ENCODE peak calls at places on chromosome 3, in seven cellular contexts. Q, C, Z, G, U, X and O are unnamed samples.
A peak's percentile ranks its signal among the peaks of the same experiment; 100 is the strongest.

GRCh38 chr3:66495633-66496032 is 5.2 kb downstream of the LRIG1 start:
- DNase-seq in G (no peak), X (no peak), Z (no peak), C (no peak), U (no peak), Q (no peak), O (peak; percentile 28)

GRCh38 chr3:58647661-58648141 is 18.9 kb downstream of the FAM3D start:
- DNase-seq in Z (no peak), C (peak; percentile 35), X (no peak), U (no peak), G (peak; percentile 59), Q (no peak), O (no peak)

GRCh38 chr3:151814588-151814987 is 672 bp downstream of the AADAC start:
- DNase-seq in G (peak; percentile 69), U (no peak), Q (no peak), X (no peak), Z (no peak), C (peak; percentile 73), O (no peak)

GRCh38 chr3:191259486-191259885 is 60.4 kb downstream of the OSTN start:
- DNase-seq in U (no peak), G (no peak), C (no peak), Q (no peak), X (no peak), Z (no peak), O (no peak)

GRCh38 chr3:71121429-71122167 is 461.9 kb downstream of the FOXP1 start:
- DNase-seq in X (no peak), U (no peak), C (no peak), G (peak; percentile 67), Z (no peak), Q (no peak), O (no peak)

GRCh38 chr3:33900440-33900808 is 102.0 kb downstream of the PDCD6IP start:
- DNase-seq in Z (no peak), Q (no peak), C (no peak), G (no peak), U (no peak), X (no peak), O (no peak)

GRCh38 chr3:38392604-38393163 is 46.1 kb downstream of the XYLB start:
- DNase-seq in G (no peak), X (no peak), Z (no peak), Q (no peak), U (no peak), C (no peak), O (no peak)

GRCh38 chr3:46097691-46098241 is 70.5 kb upstream of the XCR1 start:
- DNase-seq in Z (no peak), U (no peak), G (no peak), Q (peak; percentile 31), X (no peak), C (no peak), O (no peak)

GRCh38 chr3:142237891-142238290 is 12.5 kb upstream of the GK5 start:
- DNase-seq in C (no peak), U (no peak), X (no peak), Q (no peak), G (peak; percentile 60), Z (no peak), O (no peak)

GRCh38 chr3:103495186-103495585 is 1060.4 kb downstream of the ZPLD1 start:
- DNase-seq in G (no peak), Z (no peak), X (no peak), U (no peak), Q (no peak), C (no peak), O (no peak)

GRCh38 chr3:66816110-66816761 is 181.9 kb upstream of the KBTBD8 start:
- DNase-seq in U (no peak), Z (no peak), X (no peak), Q (peak; percentile 83), G (peak; percentile 55), C (no peak), O (peak; percentile 28)

GRCh38 chr3:113275876-113276580 is 64.7 kb downstream of the BOC start:
- DNase-seq in Z (no peak), Q (peak; percentile 41), U (peak; percentile 65), X (no peak), C (peak; percentile 49), G (peak; percentile 21), O (peak; percentile 86)

GRCh38 chr3:158102660-158103085 is 3.5 kb downstream of the SHOX2 start:
- DNase-seq in U (no peak), X (no peak), C (no peak), G (no peak), Q (no peak), Z (no peak), O (no peak)

GRCh38 chr3:24220859-24221657 is 273.6 kb downstream of the THRB start:
- DNase-seq in Z (no peak), U (peak; percentile 57), C (peak; percentile 9), X (peak; percentile 24), G (peak; percentile 96), Q (peak; percentile 92), O (no peak)

GRCh38 chr3:78858165-78858564 is 909.6 kb downstream of the ROBO1 start:
- DNase-seq in Z (no peak), Q (peak; percentile 28), C (no peak), U (no peak), G (no peak), X (no peak), O (no peak)

GRCh38 chr3:14775011-14775410 is 43.8 kb upstream of the FGD5 start:
- DNase-seq in G (no peak), Z (peak; percentile 61), X (no peak), U (peak; percentile 21), Q (no peak), C (no peak), O (no peak)

GRCh38 chr3:155550386-155550785 is 194.5 kb downstream of the PLCH1 start:
- DNase-seq in Z (no peak), C (no peak), U (no peak), X (no peak), Q (no peak), G (no peak), O (no peak)

GRCh38 chr3:57434041-57434440 is 110.1 kb downstream of the DNAH12 start:
- DNase-seq in Q (peak; percentile 28), U (no peak), X (no peak), Z (no peak), G (peak; percentile 61), C (no peak), O (peak; percentile 28)

GRCh38 chr3:79872483-79872882 is 104.7 kb upstream of the ROBO1 start:
- DNase-seq in G (peak; percentile 10), Z (no peak), Q (peak; percentile 78), X (no peak), U (no peak), C (no peak), O (peak; percentile 56)

GRCh38 chr3:178436773-178437172 is 99.5 kb upstream of the KCNMB2 start:
- DNase-seq in C (no peak), G (peak; percentile 46), X (no peak), Q (peak; percentile 55), U (no peak), Z (no peak), O (peak; percentile 70)

GRCh38 chr3:142057331-142057725 is 92.0 kb downstream of the TFDP2 start:
- DNase-seq in X (no peak), U (no peak), G (no peak), Z (no peak), Q (no peak), C (no peak), O (no peak)

GRCh38 chr3:141012571-141012970 is 38.6 kb upstream of the SPSB4 start:
- DNase-seq in U (no peak), Q (no peak), Z (no peak), C (no peak), G (no peak), X (no peak), O (no peak)

DNA sequence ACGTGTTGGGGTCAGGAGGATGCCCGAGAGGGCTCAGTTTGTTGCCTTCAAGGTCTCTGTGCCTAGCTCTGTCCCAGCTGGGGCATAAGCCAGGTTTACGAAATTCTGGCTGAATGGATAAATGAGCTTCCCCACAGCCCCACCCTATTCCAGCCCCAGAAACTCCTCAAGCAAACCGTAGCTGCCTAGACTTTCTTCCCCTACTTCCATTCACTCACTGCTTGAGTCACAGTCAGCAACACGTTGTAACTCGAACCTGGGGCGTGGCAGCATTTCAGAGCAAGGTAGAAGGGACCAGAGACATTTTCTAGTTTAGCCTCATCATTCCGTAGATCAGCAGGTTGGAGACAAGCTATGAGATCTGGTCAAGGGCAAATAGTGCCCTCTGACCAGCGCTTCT is 24.2 kb downstream of the NMNAT3 start:
- DNase-seq in G (peak; percentile 99), C (no peak), Z (no peak), U (peak; percentile 65), Q (no peak), X (no peak), O (no peak)
- H3K36me3 ChIP-seq in G (no peaks in the 10 kb centered on the region), C (no peaks in the 10 kb centered on the region), Z (no peaks in the 10 kb centered on the region), U (no peaks in the 10 kb centered on the region), Q (no peaks in the 10 kb centered on the region), X (no peaks in the 10 kb centered on the region), O (no peaks in the 10 kb centered on the region)

DNA sequence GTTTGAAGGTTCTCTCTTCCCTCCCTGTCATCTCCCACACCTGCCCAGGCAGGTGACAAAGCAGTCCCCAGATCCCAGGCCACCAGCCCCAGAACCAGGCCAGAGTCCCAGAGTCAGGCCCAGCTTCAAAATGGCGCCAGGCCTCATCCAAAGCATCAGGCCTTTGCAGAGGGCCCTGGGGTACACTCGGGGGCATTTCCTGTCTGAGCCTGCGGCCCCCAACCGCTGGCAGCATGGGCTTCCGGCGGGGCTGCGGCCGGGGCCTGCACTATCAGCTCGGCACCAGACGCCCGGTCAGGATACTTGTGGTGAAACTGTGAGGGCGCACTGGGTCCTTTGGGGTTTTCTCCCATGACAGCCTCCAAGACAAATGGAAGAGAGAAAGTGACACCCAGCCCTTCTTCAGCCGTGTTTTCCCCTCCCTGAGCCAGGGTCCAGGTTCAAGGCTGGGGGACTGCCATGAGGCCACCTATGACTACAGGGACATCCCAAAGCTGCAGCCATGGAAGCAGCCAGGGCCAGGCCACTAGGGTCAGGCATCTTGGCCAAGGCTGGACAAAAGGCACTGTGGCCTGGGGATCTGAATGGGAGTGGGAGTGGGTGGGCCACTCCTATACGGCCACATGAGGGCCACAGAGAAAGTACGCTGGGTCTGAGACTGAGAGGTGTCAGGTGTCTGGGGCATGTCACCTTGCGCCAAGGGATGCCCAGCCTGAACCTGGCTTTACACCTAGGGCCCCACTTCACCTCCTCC is 33.9 kb downstream of the RPN1 start:
- DNase-seq in Z (no peak), X (no peak), U (no peak), Q (no peak), G (no peak), C (no peak), O (no peak)
- H3K4me3 ChIP-seq in Z (peak overlapping the region; percentile 80), X (peak overlapping the region; percentile 86), U (no peak overlapping the region), Q (no peak overlapping the region), G (no peak overlapping the region), C (no peak overlapping the region), O (peak overlapping the region; percentile 79)

GRCh38 chr3:138437281-138437680 is 2.9 kb downstream of the ESYT3 start:
- DNase-seq in C (no peak), G (no peak), U (no peak), X (no peak), Z (no peak), Q (no peak), O (no peak)
- H3K27me3 ChIP-seq in C (no peaks in the 10 kb centered on the region), G (peaks cover 15% of the 10 kb centered on the region), U (peaks cover 28% of the 10 kb centered on the region), X (no peaks in the 10 kb centered on the region), Z (peaks cover 5% of the 10 kb centered on the region), Q (peaks cover 59% of the 10 kb centered on the region), O (no peaks in the 10 kb centered on the region)

DNA sequence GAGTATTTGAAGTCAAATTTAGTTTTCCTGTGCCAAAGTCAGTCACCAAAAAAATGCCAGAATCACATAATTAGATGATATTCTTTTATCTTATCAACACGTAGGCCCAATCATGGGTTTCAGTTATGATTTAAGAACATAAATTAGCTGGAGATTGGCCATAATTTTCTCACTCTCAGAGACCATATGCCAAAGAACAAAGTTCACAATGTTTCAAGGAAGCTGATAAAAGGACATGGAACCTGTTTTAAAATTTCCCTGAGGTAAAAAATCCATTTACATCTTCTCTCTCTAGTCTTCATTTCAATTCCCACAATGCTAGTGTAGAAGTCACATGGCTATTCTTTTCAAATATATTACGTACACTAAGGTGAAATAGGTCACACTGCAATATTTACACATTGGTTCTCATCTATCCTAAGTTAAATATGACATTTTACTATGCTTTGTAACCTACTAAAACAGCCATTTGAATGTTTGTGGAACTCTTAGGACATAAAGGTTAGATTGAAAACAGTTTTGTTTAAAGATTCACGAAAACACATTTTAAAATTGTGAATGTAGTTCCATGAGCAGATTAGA is 42.7 kb upstream of the DCUN1D1 start:
- DNase-seq in U (no peak), Z (no peak), X (no peak), Q (no peak), C (no peak), G (no peak), O (no peak)
- H3K36me3 ChIP-seq in U (peaks cover 39% of the 10 kb centered on the region), Z (peaks cover 44% of the 10 kb centered on the region), X (peaks cover 67% of the 10 kb centered on the region), Q (peaks cover 13% of the 10 kb centered on the region), C (peaks cover 12% of the 10 kb centered on the region), G (no peaks in the 10 kb centered on the region), O (peaks cover 12% of the 10 kb centered on the region)